ENCODE peak calls at places on chromosomes 13 and 19, in seven cellular contexts. One of them, this sample, is unnamed.

GRCh38 chr13:111920932-111921705 is 145.8 kb upstream of the SOX1 start:
- DNase-seq in left lung: peak; percentile 17
- DNase-seq in dorsolateral prefrontal cortex: no peak
- DNase-seq in epithelial cell of esophagus: no peak
- DNase-seq in transverse colon: no peak
- DNase-seq in fibroblast of the aortic adventitia: no peak
- DNase-seq in A549: no peak
- DNase-seq in this sample: no peak

GRCh38 chr19:5578094-5578846 is 10.5 kb upstream of the TINCR start:
- DNase-seq in left lung: peak; percentile 67
- DNase-seq in transverse colon: peak; percentile 73
- DNase-seq in dorsolateral prefrontal cortex: peak; percentile 57
- DNase-seq in fibroblast of the aortic adventitia: peak; percentile 48
- DNase-seq in A549: peak; percentile 57
- DNase-seq in epithelial cell of esophagus: peak; percentile 63
- DNase-seq in this sample: no peak

GRCh38 chr19:14048439-14049153 is 13.3 kb downstream of the PALM3 start:
- DNase-seq in fibroblast of the aortic adventitia: no peak
- DNase-seq in A549: peak; percentile 54
- DNase-seq in epithelial cell of esophagus: peak; percentile 25
- DNase-seq in transverse colon: peak; percentile 72
- DNase-seq in dorsolateral prefrontal cortex: no peak
- DNase-seq in left lung: no peak
- DNase-seq in this sample: no peak

GRCh38 chr13:98462241-98462882 is 114.5 kb downstream of the STK24 start:
- DNase-seq in epithelial cell of esophagus: no peak
- DNase-seq in A549: no peak
- DNase-seq in fibroblast of the aortic adventitia: no peak
- DNase-seq in left lung: peak; percentile 25
- DNase-seq in transverse colon: no peak
- DNase-seq in dorsolateral prefrontal cortex: no peak
- DNase-seq in this sample: no peak

GRCh38 chr19:31232871-31233270 is 116.4 kb downstream of the TSHZ3 start:
- DNase-seq in left lung: no peak
- DNase-seq in transverse colon: no peak
- DNase-seq in dorsolateral prefrontal cortex: no peak
- DNase-seq in A549: no peak
- DNase-seq in epithelial cell of esophagus: peak; percentile 67
- DNase-seq in fibroblast of the aortic adventitia: peak; percentile 98
- DNase-seq in this sample: peak; percentile 73

GRCh38 chr13:23889598-23890224 is 511 bp upstream of the MIPEP start:
- DNase-seq in dorsolateral prefrontal cortex: no peak
- DNase-seq in epithelial cell of esophagus: peak; percentile 33
- DNase-seq in fibroblast of the aortic adventitia: peak; percentile 6
- DNase-seq in A549: no peak
- DNase-seq in transverse colon: no peak
- DNase-seq in left lung: no peak
- DNase-seq in this sample: no peak

GRCh38 chr13:49791214-49791752 is 1.2 kb downstream of the KPNA3 start:
- DNase-seq in A549: no peak
- DNase-seq in epithelial cell of esophagus: peak; percentile 38
- DNase-seq in fibroblast of the aortic adventitia: peak; percentile 32
- DNase-seq in dorsolateral prefrontal cortex: no peak
- DNase-seq in left lung: no peak
- DNase-seq in transverse colon: peak; percentile 26
- DNase-seq in this sample: no peak

GRCh38 chr13:30864352-30865130 is 41.5 kb upstream of the MEDAG start:
- DNase-seq in epithelial cell of esophagus: peak; percentile 53
- DNase-seq in fibroblast of the aortic adventitia: peak; percentile 96
- DNase-seq in A549: no peak
- DNase-seq in left lung: no peak
- DNase-seq in dorsolateral prefrontal cortex: no peak
- DNase-seq in transverse colon: no peak
- DNase-seq in this sample: peak; percentile 95

GRCh38 chr19:38792250-38793111 is 3.5 kb downstream of the LGALS7B start:
- DNase-seq in fibroblast of the aortic adventitia: no peak
- DNase-seq in epithelial cell of esophagus: peak; percentile 38
- DNase-seq in A549: no peak
- DNase-seq in transverse colon: peak; percentile 64
- DNase-seq in dorsolateral prefrontal cortex: no peak
- DNase-seq in left lung: no peak
- DNase-seq in this sample: no peak

GRCh38 chr19:10061717-10062310 is 24.3 kb upstream of the SHFL start:
- DNase-seq in fibroblast of the aortic adventitia: no peak
- DNase-seq in A549: no peak
- DNase-seq in epithelial cell of esophagus: no peak
- DNase-seq in dorsolateral prefrontal cortex: no peak
- DNase-seq in left lung: no peak
- DNase-seq in transverse colon: no peak
- DNase-seq in this sample: no peak

GRCh38 chr19:43913383-43913782 is 21.7 kb downstream of the ZNF45 start:
- DNase-seq in fibroblast of the aortic adventitia: no peak
- DNase-seq in epithelial cell of esophagus: no peak
- DNase-seq in transverse colon: no peak
- DNase-seq in dorsolateral prefrontal cortex: no peak
- DNase-seq in left lung: no peak
- DNase-seq in A549: no peak
- DNase-seq in this sample: no peak

GRCh38 chr13:35514801-35515502 is 38.5 kb upstream of the MAB21L1 start:
- DNase-seq in fibroblast of the aortic adventitia: no peak
- DNase-seq in A549: no peak
- DNase-seq in dorsolateral prefrontal cortex: no peak
- DNase-seq in left lung: no peak
- DNase-seq in epithelial cell of esophagus: no peak
- DNase-seq in transverse colon: no peak
- DNase-seq in this sample: no peak

GRCh38 chr19:39969266-39969665 is 1.7 kb upstream of the PSMC4 start:
- DNase-seq in dorsolateral prefrontal cortex: no peak
- DNase-seq in epithelial cell of esophagus: peak; percentile 68
- DNase-seq in fibroblast of the aortic adventitia: no peak
- DNase-seq in left lung: no peak
- DNase-seq in transverse colon: no peak
- DNase-seq in A549: no peak
- DNase-seq in this sample: no peak

GRCh38 chr13:84641491-84641890 is 759.2 kb upstream of the SLITRK1 start:
- DNase-seq in dorsolateral prefrontal cortex: no peak
- DNase-seq in epithelial cell of esophagus: no peak
- DNase-seq in left lung: no peak
- DNase-seq in transverse colon: no peak
- DNase-seq in A549: no peak
- DNase-seq in fibroblast of the aortic adventitia: peak; percentile 41
- DNase-seq in this sample: peak; percentile 39

GRCh38 chr13:113622791-113623490 is 35.1 kb downstream of the ATP4B start:
- DNase-seq in A549: no peak
- DNase-seq in transverse colon: no peak
- DNase-seq in fibroblast of the aortic adventitia: no peak
- DNase-seq in left lung: peak; percentile 15
- DNase-seq in dorsolateral prefrontal cortex: peak; percentile 33
- DNase-seq in epithelial cell of esophagus: no peak
- DNase-seq in this sample: no peak

GRCh38 chr19:8404391-8405151 is 8.5 kb upstream of the MARCHF2 start:
- DNase-seq in dorsolateral prefrontal cortex: no peak
- DNase-seq in A549: no peak
- DNase-seq in fibroblast of the aortic adventitia: no peak
- DNase-seq in left lung: no peak
- DNase-seq in epithelial cell of esophagus: no peak
- DNase-seq in transverse colon: no peak
- DNase-seq in this sample: no peak

GRCh38 chr13:47592256-47592655 is 408.8 kb downstream of the SUCLA2 start:
- DNase-seq in epithelial cell of esophagus: no peak
- DNase-seq in left lung: no peak
- DNase-seq in transverse colon: no peak
- DNase-seq in dorsolateral prefrontal cortex: no peak
- DNase-seq in fibroblast of the aortic adventitia: no peak
- DNase-seq in A549: no peak
- DNase-seq in this sample: no peak

DNA sequence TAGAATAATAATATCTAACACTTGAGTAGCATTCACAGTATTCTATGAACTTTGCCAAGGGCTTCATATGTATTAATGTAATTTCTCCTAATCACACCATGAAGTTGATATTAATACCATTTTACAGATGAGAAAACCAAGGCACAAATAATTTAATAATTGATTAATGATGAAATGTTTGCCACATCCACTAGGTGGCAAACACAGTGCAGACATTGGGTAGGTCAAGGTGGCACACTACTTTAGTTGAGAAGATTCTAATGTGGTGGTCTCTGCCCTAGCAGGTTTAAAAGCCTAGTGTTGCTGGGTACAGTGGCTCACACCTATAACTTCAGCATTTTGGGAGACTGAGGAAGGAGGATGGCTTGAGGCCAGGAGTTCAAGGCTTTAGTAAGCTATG is 412.4 kb downstream of the SUCLA2 start:
- DNase-seq in A549: no peak
- DNase-seq in dorsolateral prefrontal cortex: no peak
- DNase-seq in fibroblast of the aortic adventitia: no peak
- DNase-seq in epithelial cell of esophagus: no peak
- DNase-seq in transverse colon: no peak
- DNase-seq in left lung: no peak
- DNase-seq in this sample: no peak
- TF ChIP-seq CTCF in A549: no peak
- TF ChIP-seq CTCF in dorsolateral prefrontal cortex: no peak
- TF ChIP-seq CTCF in fibroblast of the aortic adventitia: no peak
- TF ChIP-seq CTCF in epithelial cell of esophagus: no peak
- TF ChIP-seq CTCF in transverse colon: no peak
- TF ChIP-seq CTCF in left lung: no peak
- TF ChIP-seq CTCF in this sample: no peak

GRCh38 chr19:35784401-35785086 is 9.2 kb downstream of the ARHGAP33 start:
- DNase-seq in left lung: no peak
- DNase-seq in dorsolateral prefrontal cortex: no peak
- DNase-seq in transverse colon: no peak
- DNase-seq in epithelial cell of esophagus: no peak
- DNase-seq in A549: no peak
- DNase-seq in fibroblast of the aortic adventitia: no peak
- DNase-seq in this sample: no peak
- H3K4me3 ChIP-seq in left lung: no peak overlapping the region
- H3K4me3 ChIP-seq in dorsolateral prefrontal cortex: no peak overlapping the region
- H3K4me3 ChIP-seq in transverse colon: no peak overlapping the region
- H3K4me3 ChIP-seq in epithelial cell of esophagus: no peak overlapping the region
- H3K4me3 ChIP-seq in A549: no peak overlapping the region
- H3K4me3 ChIP-seq in fibroblast of the aortic adventitia: no peak overlapping the region
- H3K4me3 ChIP-seq in this sample: no peak overlapping the region

GRCh38 chr13:94153586-94153985 is 325.9 kb downstream of the DCT start:
- DNase-seq in epithelial cell of esophagus: no peak
- DNase-seq in dorsolateral prefrontal cortex: no peak
- DNase-seq in left lung: no peak
- DNase-seq in fibroblast of the aortic adventitia: no peak
- DNase-seq in transverse colon: no peak
- DNase-seq in A549: no peak
- DNase-seq in this sample: no peak
- TF ChIP-seq CTCF in epithelial cell of esophagus: no peak
- TF ChIP-seq CTCF in dorsolateral prefrontal cortex: no peak
- TF ChIP-seq CTCF in left lung: no peak
- TF ChIP-seq CTCF in fibroblast of the aortic adventitia: no peak
- TF ChIP-seq CTCF in transverse colon: no peak
- TF ChIP-seq CTCF in A549: no peak
- TF ChIP-seq CTCF in this sample: no peak

DNA sequence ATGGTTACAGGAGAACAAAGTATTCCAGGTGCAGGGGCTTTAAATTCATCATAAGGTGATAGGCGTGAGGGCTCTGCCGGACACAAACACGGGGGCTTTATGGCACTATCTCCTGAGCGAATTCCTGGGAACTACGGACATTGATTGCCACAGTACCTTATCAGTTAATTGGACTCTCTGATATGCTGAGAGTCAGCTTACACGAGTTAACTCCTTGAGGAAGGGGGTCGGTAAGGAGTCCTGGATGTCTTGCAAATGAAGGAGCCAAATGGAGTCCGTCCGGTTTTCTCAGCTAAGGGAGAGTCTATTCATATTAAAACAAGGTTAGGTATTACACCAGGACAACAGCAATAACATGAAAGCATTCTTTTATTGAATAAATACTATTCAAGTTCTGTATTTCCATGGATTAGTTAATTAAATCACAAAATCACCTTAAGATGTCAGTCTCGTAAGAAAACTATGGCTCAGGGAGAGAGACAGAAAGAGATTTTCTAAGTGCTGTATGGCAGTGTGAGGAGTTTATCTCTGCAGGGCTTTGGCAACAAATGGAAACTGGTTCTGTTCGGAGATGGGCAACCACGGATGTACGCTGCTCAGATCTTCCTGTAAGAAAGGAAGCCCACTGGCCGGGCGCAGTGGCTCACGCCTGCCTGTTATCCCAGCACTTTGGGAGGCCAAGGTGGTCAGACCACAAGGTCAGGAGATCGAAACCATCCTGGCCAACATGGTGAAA is 26.2 kb upstream of the HIF3A start:
- DNase-seq in A549: no peak
- DNase-seq in fibroblast of the aortic adventitia: no peak
- DNase-seq in transverse colon: no peak
- DNase-seq in left lung: no peak
- DNase-seq in epithelial cell of esophagus: no peak
- DNase-seq in dorsolateral prefrontal cortex: no peak
- DNase-seq in this sample: no peak
- H3K4me3 ChIP-seq in A549: no peak overlapping the region
- H3K4me3 ChIP-seq in fibroblast of the aortic adventitia: no peak overlapping the region
- H3K4me3 ChIP-seq in transverse colon: no peak overlapping the region
- H3K4me3 ChIP-seq in left lung: no peak overlapping the region
- H3K4me3 ChIP-seq in epithelial cell of esophagus: no peak overlapping the region
- H3K4me3 ChIP-seq in dorsolateral prefrontal cortex: no peak overlapping the region
- H3K4me3 ChIP-seq in this sample: no peak overlapping the region

DNA sequence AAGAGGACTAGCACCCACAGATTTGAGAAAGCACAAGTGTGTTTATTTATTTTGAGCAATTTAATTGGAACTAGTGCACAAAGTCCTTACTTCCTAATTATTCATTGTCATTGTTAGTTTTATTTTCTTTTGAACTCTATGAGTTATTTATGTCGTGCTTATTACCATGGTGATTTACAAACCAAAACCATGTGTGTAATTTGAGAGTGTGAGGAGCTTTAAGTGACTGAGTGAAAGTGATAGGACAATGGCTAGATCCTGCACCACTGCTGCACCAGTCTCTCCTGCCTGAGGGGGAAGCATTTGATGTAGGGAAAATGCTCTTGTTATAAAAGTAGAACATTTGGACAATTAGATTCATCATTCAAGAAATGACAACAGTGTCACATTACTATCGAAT is 172.3 kb upstream of the KLF12 start:
- DNase-seq in transverse colon: no peak
- DNase-seq in A549: no peak
- DNase-seq in epithelial cell of esophagus: no peak
- DNase-seq in fibroblast of the aortic adventitia: peak; percentile 37
- DNase-seq in dorsolateral prefrontal cortex: no peak
- DNase-seq in left lung: no peak
- DNase-seq in this sample: peak; percentile 37
- TF ChIP-seq CTCF in transverse colon: no peak
- TF ChIP-seq CTCF in A549: no peak
- TF ChIP-seq CTCF in epithelial cell of esophagus: no peak
- TF ChIP-seq CTCF in fibroblast of the aortic adventitia: peak; percentile 26
- TF ChIP-seq CTCF in dorsolateral prefrontal cortex: no peak
- TF ChIP-seq CTCF in left lung: no peak
- TF ChIP-seq CTCF in this sample: peak; percentile 25

GRCh38 chr13:109804654-109805053 is 18.3 kb upstream of the IRS2 start:
- DNase-seq in left lung: no peak
- DNase-seq in fibroblast of the aortic adventitia: no peak
- DNase-seq in A549: no peak
- DNase-seq in dorsolateral prefrontal cortex: no peak
- DNase-seq in epithelial cell of esophagus: no peak
- DNase-seq in transverse colon: no peak
- DNase-seq in this sample: no peak
- H3K4me3 ChIP-seq in left lung: no peak overlapping the region
- H3K4me3 ChIP-seq in fibroblast of the aortic adventitia: no peak overlapping the region
- H3K4me3 ChIP-seq in A549: no peak overlapping the region
- H3K4me3 ChIP-seq in dorsolateral prefrontal cortex: no peak overlapping the region
- H3K4me3 ChIP-seq in epithelial cell of esophagus: no peak overlapping the region
- H3K4me3 ChIP-seq in transverse colon: no peak overlapping the region
- H3K4me3 ChIP-seq in this sample: no peak overlapping the region

This sample was measured in astrocyte of the cerebellum.